ENCODE peak calls at places on chromosome 12, in seven cellular contexts. D is AG09319; V is MCF 10A; B is fibroblast of lung; M is mammary epithelial cell; P is adipocyte; O is CD4-positive, alpha-beta T cell. Z is an unnamed sample.

GRCh38 chr12:132638541-132639408 is 20.2 kb downstream of the P2RX2 start:
- DNase-seq in D (peak; percentile 22), V (peak; percentile 29), B (peak; percentile 29), M (peak; percentile 26), P (peak; percentile 47), O (no peak), Z (peak; percentile 49)

GRCh38 chr12:54038760-54039414 is 6.0 kb downstream of the HOXC5 start:
- DNase-seq in D (no peak), V (peak; percentile 68), B (no peak), M (no peak), P (no peak), O (no peak), Z (no peak)

GRCh38 chr12:2099595-2099994 is 46.8 kb downstream of the CACNA1C start:
- DNase-seq in D (no peak), V (no peak), B (no peak), M (no peak), P (no peak), O (no peak), Z (no peak)

GRCh38 chr12:93419388-93420034 is 22.2 kb downstream of the UBE2N start:
- DNase-seq in D (peak; percentile 30), V (peak; percentile 49), B (peak; percentile 55), M (peak; percentile 32), P (peak; percentile 87), O (no peak), Z (peak; percentile 42)

GRCh38 chr12:69630191-69630590 is 19.5 kb upstream of the LRRC10 start:
- DNase-seq in D (no peak), V (peak; percentile 27), B (no peak), M (no peak), P (no peak), O (no peak), Z (peak; percentile 24)

GRCh38 chr12:39122562-39123204 is 217.3 kb upstream of the CPNE8 start:
- DNase-seq in D (no peak), V (no peak), B (no peak), M (peak; percentile 22), P (no peak), O (no peak), Z (no peak)

GRCh38 chr12:111426341-111427185 is 20.8 kb downstream of the SH2B3 start:
- DNase-seq in D (no peak), V (peak; percentile 50), B (peak; percentile 47), M (no peak), P (peak; percentile 26), O (no peak), Z (no peak)

GRCh38 chr12:132881853-132882252 is 5.6 kb downstream of the CHFR start:
- DNase-seq in D (no peak), V (no peak), B (peak; percentile 6), M (no peak), P (peak; percentile 29), O (no peak), Z (no peak)

GRCh38 chr12:6962285-6963015 is 8.0 kb downstream of the PHB2 start:
- DNase-seq in D (no peak), V (no peak), B (no peak), M (no peak), P (no peak), O (no peak), Z (no peak)

GRCh38 chr12:121749267-121749666 is 36.7 kb downstream of the TMEM120B start:
- DNase-seq in D (no peak), V (no peak), B (no peak), M (no peak), P (no peak), O (no peak), Z (no peak)

GRCh38 chr12:107864235-107864634 is 89.7 kb downstream of the ASCL4 start:
- DNase-seq in D (no peak), V (no peak), B (no peak), M (no peak), P (no peak), O (no peak), Z (no peak)

GRCh38 chr12:121800694-121801600 is 2.9 kb upstream of the SETD1B start:
- DNase-seq in D (no peak), V (peak; percentile 78), B (peak; percentile 84), M (peak; percentile 75), P (peak; percentile 86), O (peak; percentile 63), Z (no peak)

GRCh38 chr12:1329784-1330474 is 264.5 kb downstream of the FBXL14 start:
- DNase-seq in D (no peak), V (no peak), B (no peak), M (no peak), P (no peak), O (no peak), Z (no peak)

GRCh38 chr12:49091056-49091835 is 3.4 kb downstream of the DHH start:
- DNase-seq in D (no peak), V (no peak), B (peak; percentile 20), M (no peak), P (no peak), O (no peak), Z (no peak)

GRCh38 chr12:26530461-26530860 is 302.5 kb downstream of the ITPR2 start:
- DNase-seq in D (no peak), V (no peak), B (no peak), M (no peak), P (no peak), O (no peak), Z (no peak)

GRCh38 chr12:14284189-14284722 is 81.2 kb upstream of the ATF7IP start:
- DNase-seq in D (no peak), V (no peak), B (no peak), M (no peak), P (no peak), O (no peak), Z (no peak)

GRCh38 chr12:65965358-65965757 is 141.1 kb downstream of the HMGA2 start:
- DNase-seq in D (no peak), V (no peak), B (peak; percentile 93), M (no peak), P (peak; percentile 78), O (no peak), Z (no peak)

GRCh38 chr12:53809005-53809404 is 57.2 kb upstream of the CISTR start:
- DNase-seq in D (no peak), V (no peak), B (no peak), M (no peak), P (no peak), O (no peak), Z (no peak)

GRCh38 chr12:11553871-11554533 is 95.5 kb upstream of the ETV6 start:
- DNase-seq in D (peak; percentile 20), V (peak; percentile 78), B (peak; percentile 57), M (peak; percentile 49), P (peak; percentile 81), O (peak; percentile 8), Z (peak; percentile 70)

GRCh38 chr12:106248849-106249371 is 1.1 kb upstream of the CKAP4 start:
- DNase-seq in D (no peak), V (no peak), B (peak; percentile 65), M (peak; percentile 46), P (peak; percentile 77), O (peak; percentile 16), Z (no peak)

GRCh38 chr12:116524964-116525379 is 34.2 kb upstream of the MAP1LC3B2 start:
- DNase-seq in D (no peak), V (peak; percentile 75), B (peak; percentile 73), M (peak; percentile 62), P (peak; percentile 42), O (no peak), Z (peak; percentile 44)

GRCh38 chr12:78306236-78306635 is 475.5 kb downstream of the NAV3 start:
- DNase-seq in D (no peak), V (no peak), B (no peak), M (no peak), P (no peak), O (no peak), Z (no peak)

GRCh38 chr12:58765076-58765475 is 155.2 kb downstream of the LRIG3 start:
- DNase-seq in D (no peak), V (no peak), B (no peak), M (no peak), P (no peak), O (no peak), Z (no peak)

GRCh38 chr12:69345077-69345476 is 3.1 kb upstream of the LYZ start:
- DNase-seq in D (no peak), V (no peak), B (no peak), M (no peak), P (no peak), O (no peak), Z (no peak)

GRCh38 chr12:133063556-133063955 is 17.2 kb upstream of the ZNF140 start:
- DNase-seq in D (no peak), V (no peak), B (no peak), M (no peak), P (no peak), O (no peak), Z (no peak)